ENCODE peak calls at places on chromosomes 7 and 10, in five cellular contexts. N is GM12878, Y is sigmoid colon, Z is H54, D is suprapubic skin. W is an unnamed sample.

GRCh38 chr10:97131041-97131659 is 54.6 kb downstream of the SLIT1 start:
- DNase-seq in Z (no peak), N (no peak), D (no peak), Y (no peak), W (peak; percentile 46)

GRCh38 chr10:114541081-114541833 is 116.8 kb downstream of the ABLIM1 start:
- DNase-seq in Z (no peak), Y (peak; percentile 89), N (no peak), D (peak; percentile 89), W (no peak)

GRCh38 chr10:77667426-77668324 is 30.1 kb upstream of the KCNMA1 start:
- DNase-seq in N (peak; percentile 77), D (no peak), Z (no peak), Y (no peak), W (no peak)

GRCh38 chr7:94949532-94949931 is 42.1 kb downstream of the PPP1R9A start:
- DNase-seq in N (no peak), Y (no peak), Z (no peak), D (no peak), W (no peak)

GRCh38 chr10:49308881-49309280 is 9.9 kb downstream of the C10orf71 start:
- DNase-seq in D (peak; percentile 27), Z (no peak), Y (no peak), N (no peak), W (peak; percentile 19)

GRCh38 chr7:112448376-112448775 is 1.9 kb upstream of the IFRD1 start:
- DNase-seq in D (no peak), Z (no peak), Y (no peak), N (no peak), W (no peak)

GRCh38 chr7:50553973-50554372 is 11.2 kb downstream of the DDC start:
- DNase-seq in Y (no peak), D (no peak), Z (no peak), N (no peak), W (no peak)

GRCh38 chr7:3076163-3076562 is 32.5 kb upstream of the CARD11 start:
- DNase-seq in D (no peak), N (no peak), Y (no peak), Z (no peak), W (no peak)

GRCh38 chr7:140036224-140036651 is 26.5 kb downstream of the PARP12 start:
- DNase-seq in N (peak; percentile 17), Z (no peak), Y (no peak), D (no peak), W (no peak)

GRCh38 chr7:137818036-137818435 is 28.7 kb downstream of the DGKI start:
- DNase-seq in Z (no peak), D (no peak), N (no peak), Y (no peak), W (no peak)

GRCh38 chr10:63116452-63117072 is 16.6 kb upstream of the NRBF2 start:
- DNase-seq in Z (no peak), N (no peak), Y (no peak), D (no peak), W (no peak)

GRCh38 chr7:55254596-55255500 is 110.3 kb upstream of the LANCL2 start:
- DNase-seq in Z (peak; percentile 98), D (peak; percentile 89), N (no peak), Y (peak; percentile 91), W (peak; percentile 91)

GRCh38 chr10:113616244-113617074 is 47.4 kb downstream of the NRAP start:
- DNase-seq in D (no peak), Z (no peak), Y (no peak), N (no peak), W (no peak)

GRCh38 chr7:40301486-40302065 is 166.8 kb downstream of the SUGCT start:
- DNase-seq in D (no peak), Z (no peak), Y (no peak), N (no peak), W (no peak)

GRCh38 chr7:27244488-27245123 is 2.0 kb downstream of the EVX1 start:
- DNase-seq in D (no peak), Z (no peak), Y (no peak), N (no peak), W (no peak)

GRCh38 chr7:53485354-53485753 is 449.9 kb downstream of the POM121L12 start:
- DNase-seq in N (no peak), D (no peak), Z (no peak), Y (no peak), W (no peak)

DNA sequence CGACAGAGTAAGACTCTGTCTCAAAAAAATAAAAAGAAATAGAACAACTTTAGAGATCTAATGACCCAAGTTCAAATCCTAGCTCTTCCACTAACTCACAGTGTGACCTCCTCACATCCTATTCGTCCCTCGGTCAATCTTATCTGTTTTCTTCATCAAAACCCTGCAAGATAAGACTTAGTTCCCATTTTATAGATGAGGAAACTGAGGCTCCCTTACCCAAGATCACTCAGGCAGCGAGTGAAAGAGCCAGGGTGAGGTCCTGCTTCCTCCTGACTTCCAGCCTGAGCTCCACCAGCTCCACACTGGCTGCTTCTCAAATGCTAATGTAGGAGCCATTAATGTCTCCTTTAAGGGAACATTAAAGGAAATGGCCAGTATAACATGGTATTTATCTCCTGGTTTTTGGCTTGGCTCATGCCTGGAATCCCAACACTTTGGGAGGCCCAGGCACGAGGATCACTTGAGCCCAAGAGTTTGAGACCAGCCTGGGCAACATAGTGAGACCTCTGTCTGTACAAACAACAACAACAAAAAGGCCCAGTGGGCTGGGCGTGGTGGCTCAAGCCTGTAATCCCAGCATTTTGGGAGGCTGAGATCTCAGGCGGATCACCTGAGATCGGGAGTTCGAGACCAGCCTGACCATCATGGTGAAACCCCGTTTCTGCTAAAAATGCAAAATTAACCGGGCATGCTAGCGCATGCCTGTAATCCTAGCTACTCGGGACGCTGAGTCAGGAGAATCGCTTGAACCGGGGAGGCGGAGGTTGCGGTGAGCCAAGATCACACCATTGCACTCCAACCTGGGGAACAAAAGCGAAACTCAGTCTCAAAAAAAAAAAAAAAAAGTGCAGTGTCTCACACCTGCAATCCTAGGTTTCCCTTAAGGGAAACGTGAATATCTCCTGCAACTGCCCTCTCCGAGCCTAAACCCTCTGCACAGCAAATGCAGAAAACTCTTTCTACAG is 3.4 kb upstream of the RHBDD2 start:
- DNase-seq in Y (no peak), Z (no peak), D (no peak), N (no peak), W (no peak)
- TF ChIP-seq POLR2A in Y (no peak), Z (no peak), D (no peak), N (no peak), W (no peak)

GRCh38 chr7:47335071-47335470 is 246.8 kb downstream of the TNS3 start:
- DNase-seq in Z (no peak), N (no peak), D (no peak), Y (no peak), W (peak; percentile 54)

GRCh38 chr7:47333959-47334358 is 248.0 kb downstream of the TNS3 start:
- DNase-seq in N (no peak), Z (no peak), D (no peak), Y (no peak), W (peak; percentile 19)

GRCh38 chr7:47332213-47332612 is 249.7 kb downstream of the TNS3 start:
- DNase-seq in N (no peak), Y (no peak), D (no peak), Z (no peak), W (no peak)

GRCh38 chr7:47332681-47333080 is 249.2 kb downstream of the TNS3 start:
- DNase-seq in D (no peak), Z (no peak), N (no peak), Y (no peak), W (peak; percentile 27)

DNA sequence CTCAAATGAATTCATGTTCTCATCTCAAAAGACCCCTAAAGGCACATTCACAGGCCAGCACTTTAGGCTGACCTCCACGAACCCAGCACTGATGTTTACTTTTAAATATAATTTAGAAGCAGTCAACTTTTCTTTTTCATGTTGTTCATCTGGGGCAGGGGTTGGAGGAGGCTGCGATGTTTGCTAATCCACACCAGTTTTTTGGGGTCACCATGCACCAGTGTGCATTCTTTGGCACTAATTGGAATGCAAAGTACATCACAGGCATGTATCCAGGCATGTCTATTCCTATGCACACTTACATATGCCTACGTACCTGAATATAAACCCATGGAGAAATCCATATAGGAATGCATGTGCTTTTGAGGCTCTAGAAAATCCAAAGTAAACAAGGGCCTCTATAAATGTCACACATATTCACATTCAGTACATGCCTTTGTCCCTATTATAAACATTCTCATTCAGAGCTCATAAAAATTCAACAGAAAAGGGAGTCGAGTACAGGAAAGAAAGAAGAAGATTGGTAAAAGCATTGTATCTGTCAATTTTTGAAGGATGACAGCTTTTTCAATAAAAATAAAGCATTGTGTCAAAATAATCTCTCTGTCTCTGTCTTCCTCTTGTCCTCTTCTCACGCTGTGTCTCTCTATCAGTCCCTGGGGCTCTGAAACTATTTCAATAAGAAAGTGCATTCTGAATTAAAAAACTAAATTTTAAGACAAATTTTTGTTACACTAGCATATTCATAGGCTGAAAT is 248.6 kb downstream of the TNS3 start:
- DNase-seq in N (no peak), Y (no peak), D (no peak), Z (no peak), W (peak; percentile 12)
- TF ChIP-seq POLR2A in N (no peak), Y (no peak), D (no peak), Z (no peak), W (no peak)

DNA sequence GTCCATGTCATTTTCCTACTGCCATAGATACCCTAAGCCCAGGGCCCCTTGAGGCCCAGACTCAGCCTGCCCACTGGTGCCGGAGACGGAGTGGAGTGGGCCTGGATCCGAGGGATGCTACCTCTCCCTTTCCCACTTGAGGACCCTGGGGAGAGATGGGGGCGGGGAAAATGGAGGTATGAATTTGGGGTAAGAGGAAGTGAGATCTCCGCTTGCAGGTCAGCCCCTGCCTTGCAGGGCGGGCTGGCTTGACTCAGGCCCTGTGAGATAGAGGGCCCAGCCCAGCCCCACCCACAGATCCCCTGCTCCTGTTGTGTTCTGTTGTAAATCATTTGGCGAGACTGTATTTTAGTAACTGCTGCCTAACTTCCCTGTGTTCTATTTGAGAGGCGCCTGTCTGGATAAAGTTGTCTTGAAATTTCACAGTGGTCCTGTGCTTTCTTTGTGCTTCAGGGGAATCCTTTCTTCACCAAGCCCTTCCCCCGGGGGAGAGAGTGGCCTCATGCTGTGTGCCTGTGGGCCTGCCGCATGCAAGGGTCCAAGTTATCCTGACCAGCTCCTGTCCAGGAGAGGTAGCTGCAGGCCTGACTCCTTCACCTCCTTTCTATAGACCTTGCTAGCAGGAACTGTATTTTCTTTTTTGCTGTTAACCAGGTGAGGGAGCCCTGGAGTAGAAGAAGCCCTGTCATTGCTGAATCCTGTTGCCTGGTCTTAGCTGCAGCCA is 13.3 kb downstream of the YKT6 start:
- DNase-seq in D (peak; percentile 38), Y (peak; percentile 53), N (no peak), Z (peak; percentile 85), W (no peak)
- TF ChIP-seq POLR2A in D (no peak), Y (no peak), N (no peak), Z (no peak), W (no peak)

GRCh38 chr7:130387306-130387627 is 7.0 kb downstream of the CPA1 start:
- DNase-seq in D (no peak), Z (no peak), Y (no peak), N (no peak), W (no peak)

GRCh38 chr7:130388671-130389070 is 8.4 kb downstream of the CPA1 start:
- DNase-seq in Y (no peak), N (no peak), Z (no peak), D (no peak), W (no peak)

GRCh38 chr7:130387628-130388403 is 7.5 kb downstream of the CPA1 start:
- DNase-seq in D (no peak), Y (peak; percentile 34), N (no peak), Z (no peak), W (no peak)

GRCh38 chr7:130385600-130386066 is 5.3 kb downstream of the CPA1 start:
- DNase-seq in D (no peak), Y (no peak), N (no peak), Z (no peak), W (peak; percentile 77)

DNA sequence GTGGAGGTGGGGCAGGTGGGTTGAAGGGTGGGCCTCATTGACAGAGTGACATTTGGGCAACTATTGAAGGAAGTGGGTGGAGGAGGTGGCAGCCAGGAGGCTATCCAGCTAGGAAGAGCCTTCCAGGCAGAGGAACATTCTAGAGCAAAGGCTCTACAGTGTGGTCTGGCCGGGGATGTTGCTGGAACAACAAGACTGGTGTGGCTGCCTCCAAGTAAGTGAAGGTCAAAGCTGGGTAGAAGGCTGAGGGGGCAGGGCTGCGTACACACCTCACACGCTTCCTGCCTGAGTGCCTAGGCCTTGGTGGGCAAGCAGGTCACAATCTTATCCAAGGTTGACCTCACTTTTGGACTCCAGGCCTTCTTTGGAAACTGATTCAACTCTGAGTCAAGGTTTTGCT is 6.6 kb downstream of the CPA1 start:
- DNase-seq in Z (no peak), D (no peak), N (no peak), Y (peak; percentile 54), W (no peak)
- TF ChIP-seq POLR2A in Z (no peak), D (no peak), N (no peak), Y (no peak), W (no peak)

W was measured in spleen.